ENCODE peak calls at places on chromosomes 4 and X, in eight cellular contexts. T, Z, R, I, Q, Y, V and K are unnamed samples. For H3K4me1 and H3K36me3, the result is how much of the 10 kb centered on the place peaks cover.

GRCh38 chr4:185682236-185682635 is 129.8 kb downstream of the SORBS2 start:
- DNase-seq in T (peak), Z (peak), R (no peak), I (no peak), Q (no peak), Y (no peak), V (peak), K (no peak)

GRCh38 chrX:116436358-116436816 is at the start of gene SLC6A14:
- DNase-seq in T (peak), Z (no peak), R (no peak), I (no peak), Q (no peak), Y (no peak), V (no peak), K (no peak)

GRCh38 chr4:164081801-164082200 is 587.3 kb downstream of the TMA16 start:
- DNase-seq in T (no peak), Z (no peak), R (no peak), I (no peak), Q (no peak), Y (no peak), V (no peak), K (no peak)

GRCh38 chrX:53287493-53288138 is 6.2 kb upstream of the IQSEC2 start:
- DNase-seq in T (peak), Z (peak), R (no peak), I (no peak), Q (peak), Y (peak), V (peak), K (peak)

GRCh38 chrX:103831803-103832544 is at the start of gene RAB9B:
- DNase-seq in T (peak), Z (peak), R (peak), I (peak), Q (peak), Y (no peak), V (peak), K (peak)

GRCh38 chr4:37073226-37073840 is 171.2 kb upstream of the NWD2 start:
- DNase-seq in T (peak), Z (no peak), R (no peak), I (no peak), Q (no peak), Y (no peak), V (no peak), K (no peak)

GRCh38 chr4:76562161-76562560 is 127.1 kb downstream of the SHROOM3 start:
- DNase-seq in T (peak), Z (peak), R (no peak), I (no peak), Q (no peak), Y (no peak), V (peak), K (no peak)

GRCh38 chr4:69875576-69875975 is 15.6 kb upstream of the SULT1E1 start:
- DNase-seq in T (no peak), Z (no peak), R (no peak), I (no peak), Q (no peak), Y (no peak), V (no peak), K (no peak)

GRCh38 chr4:7086384-7086783 is 18.5 kb upstream of the GRPEL1 start:
- DNase-seq in T (no peak), Z (no peak), R (no peak), I (no peak), Q (no peak), Y (no peak), V (no peak), K (no peak)

GRCh38 chr4:175705407-175705806 is 106.7 kb downstream of the GPM6A start:
- DNase-seq in T (no peak), Z (peak), R (no peak), I (peak), Q (peak), Y (no peak), V (peak), K (no peak)

GRCh38 chr4:186622788-186623464 is 67.6 kb upstream of the MTNR1A start:
- DNase-seq in T (no peak), Z (peak), R (no peak), I (no peak), Q (no peak), Y (no peak), V (peak), K (peak)

GRCh38 chr4:24638396-24638875 is 54.1 kb upstream of the DHX15 start:
- DNase-seq in T (no peak), Z (no peak), R (no peak), I (no peak), Q (no peak), Y (no peak), V (no peak), K (no peak)

GRCh38 chr4:48913346-48913745 is 6.8 kb upstream of the OCIAD2 start:
- DNase-seq in T (peak), Z (peak), R (peak), I (no peak), Q (no peak), Y (no peak), V (peak), K (no peak)

GRCh38 chr4:80678413-80678812 is 342.9 kb downstream of the CFAP299 start:
- DNase-seq in T (no peak), Z (no peak), R (no peak), I (no peak), Q (no peak), Y (no peak), V (no peak), K (no peak)

GRCh38 chrX:7993873-7994272 is 66.7 kb upstream of the PNPLA4 start:
- DNase-seq in T (no peak), Z (no peak), R (no peak), I (no peak), Q (no peak), Y (no peak), V (no peak), K (no peak)

GRCh38 chr4:122739174-122739573 is 6.7 kb downstream of the BBS12 start:
- DNase-seq in T (peak), Z (peak), R (no peak), I (no peak), Q (no peak), Y (no peak), V (peak), K (no peak)

GRCh38 chr4:127251423-127251822 is 381.3 kb upstream of the INTU start:
- DNase-seq in T (peak), Z (peak), R (no peak), I (no peak), Q (no peak), Y (no peak), V (peak), K (no peak)

GRCh38 chr4:2483237-2483636 is 14.3 kb downstream of the RNF4 start:
- DNase-seq in T (no peak), Z (no peak), R (no peak), I (no peak), Q (no peak), Y (no peak), V (no peak), K (no peak)
- H3K4me1 ChIP-seq in T (under half), Z (under half), R (under half), I (half or more), Q (half or more), Y (half or more), V (under half), K (under half)

GRCh38 chr4:1330761-1331590 is 16.0 kb upstream of the UVSSA start:
- DNase-seq in T (no peak), Z (no peak), R (no peak), I (no peak), Q (no peak), Y (peak), V (no peak), K (no peak)

GRCh38 chr4:1327526-1328266 is 19.3 kb upstream of the UVSSA start:
- DNase-seq in T (no peak), Z (no peak), R (no peak), I (no peak), Q (no peak), Y (peak), V (no peak), K (no peak)

GRCh38 chr4:1328267-1329155 is 18.5 kb upstream of the UVSSA start:
- DNase-seq in T (no peak), Z (no peak), R (no peak), I (no peak), Q (no peak), Y (peak), V (no peak), K (no peak)

GRCh38 chr4:1331591-1332353 is 15.2 kb upstream of the UVSSA start:
- DNase-seq in T (no peak), Z (no peak), R (no peak), I (no peak), Q (no peak), Y (peak), V (no peak), K (no peak)

DNA sequence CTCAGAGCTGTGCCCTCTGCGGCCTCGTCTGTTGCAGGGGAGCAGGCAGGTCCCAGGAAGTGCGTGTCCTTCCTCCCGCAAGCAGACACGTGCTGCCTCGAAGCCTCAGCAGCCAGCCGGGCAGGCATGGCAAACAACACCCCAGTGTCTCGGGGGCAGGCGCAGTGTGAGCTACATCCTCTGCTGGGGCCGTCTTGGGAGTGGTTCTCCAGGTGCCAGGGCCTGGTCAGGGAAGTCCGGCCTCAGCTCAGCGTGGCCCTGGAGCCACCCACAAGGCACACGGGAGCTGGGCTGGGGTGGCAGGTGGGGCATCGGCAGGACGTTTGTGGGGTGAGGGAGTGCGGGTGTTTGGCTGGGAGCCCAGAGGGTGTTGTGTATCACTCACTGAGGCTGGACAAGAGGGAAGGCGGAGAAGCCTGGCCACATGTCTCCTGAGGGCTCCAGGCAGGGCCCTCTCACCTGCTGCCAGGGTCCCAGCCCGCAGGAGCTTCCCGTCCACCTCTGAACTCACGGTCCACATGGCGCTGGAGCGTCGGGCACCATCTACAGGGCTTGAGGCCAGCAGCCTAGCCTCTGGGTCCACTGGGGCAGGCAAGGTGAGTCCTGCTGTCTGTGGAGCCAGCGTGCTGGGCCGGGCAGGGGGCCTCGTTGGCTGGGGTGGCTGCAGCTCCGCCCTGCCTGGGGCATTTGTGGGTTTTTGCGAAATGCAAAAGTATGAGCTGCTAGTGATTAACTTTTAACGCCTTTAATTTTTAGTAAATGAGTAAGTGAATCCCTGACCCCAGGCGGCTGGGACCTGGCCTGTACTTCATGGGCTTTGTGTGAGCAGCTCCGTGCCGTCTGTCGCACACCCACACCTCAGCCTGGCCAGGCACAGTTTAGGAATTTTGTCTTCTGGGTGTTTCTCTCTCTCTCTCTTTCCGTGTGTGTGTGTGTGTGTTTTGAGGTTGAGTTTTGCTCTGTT is 17.3 kb upstream of the UVSSA start:
- DNase-seq in T (no peak), Z (no peak), R (no peak), I (no peak), Q (no peak), Y (peak), V (peak), K (no peak)
- H3K36me3 ChIP-seq in T (under half), Z (half or more), R (under half), I (under half), Q (half or more), Y (under half), V (under half), K (under half)

DNA sequence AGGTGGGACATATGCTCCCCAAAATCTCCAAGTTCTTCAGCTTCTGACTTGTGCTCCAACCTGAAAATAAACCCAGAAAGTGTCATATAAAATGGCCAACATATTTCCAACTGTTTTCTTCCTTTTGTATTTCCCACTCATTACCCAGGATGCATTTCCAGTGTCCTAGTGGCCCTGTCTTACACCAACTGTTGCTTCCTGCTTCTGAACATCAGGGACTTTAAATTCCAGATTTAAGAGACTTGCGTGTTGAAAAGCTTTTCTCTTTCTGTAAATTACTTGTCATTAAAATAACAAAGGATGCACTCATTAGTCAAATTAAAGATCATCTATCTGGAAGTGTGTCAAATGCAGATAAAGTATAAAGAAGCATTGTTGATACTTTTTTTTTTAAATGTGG is 19.9 kb downstream of the MID1 start:
- DNase-seq in T (no peak), Z (no peak), R (no peak), I (no peak), Q (no peak), Y (no peak), V (no peak), K (no peak)
- H3K4me1 ChIP-seq in T (under half), Z (under half), R (under half), I (half or more), Q (under half), Y (under half), V (under half), K (under half)

DNA sequence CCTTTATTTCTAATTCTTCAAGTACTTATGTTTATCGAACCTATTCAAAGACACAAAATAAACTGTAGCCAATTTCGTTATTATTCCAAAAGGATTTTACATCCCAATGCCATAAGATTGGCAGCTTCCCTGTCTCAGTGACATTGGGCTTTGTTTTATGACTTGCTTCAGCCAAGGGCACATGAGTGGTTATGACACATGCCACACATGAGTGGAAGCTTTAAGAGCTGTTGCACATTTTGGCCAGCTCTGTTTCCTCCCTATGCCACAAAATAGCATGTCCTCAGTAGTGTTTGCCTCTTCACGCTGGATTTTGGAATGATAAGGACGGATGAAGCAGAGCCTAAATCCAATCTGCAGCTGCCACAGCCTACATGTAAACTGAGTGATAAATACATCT is 21.9 kb downstream of the SEC24D start:
- DNase-seq in T (no peak), Z (no peak), R (no peak), I (no peak), Q (no peak), Y (no peak), V (no peak), K (no peak)
- H3K36me3 ChIP-seq in T (under half), Z (half or more), R (under half), I (half or more), Q (half or more), Y (under half), V (half or more), K (under half)

GRCh38 chr4:151688785-151689043 is 72.1 kb downstream of the GATB start:
- DNase-seq in T (no peak), Z (no peak), R (no peak), I (no peak), Q (no peak), Y (no peak), V (no peak), K (no peak)
- H3K4me1 ChIP-seq in T (under half), Z (half or more), R (under half), I (under half), Q (half or more), Y (under half), V (under half), K (under half)